ENCODE peak calls at places on chromosomes 2 and 18, in eight cellular contexts. U is IMR-90, V is adrenal gland, G is A549, J is Peyer's patch, M is heart left ventricle, R is spleen, H is K562. T is an unnamed sample.

GRCh38 chr2:11738589-11739436 is 7.6 kb upstream of the LPIN1 start:
- DNase-seq in U (peak), V (peak), G (peak), J (no peak), M (no peak), R (no peak), H (peak), T (peak)

GRCh38 chr2:69177785-69178636 is 165.0 kb downstream of the ANTXR1 start:
- DNase-seq in U (peak), V (peak), G (peak), J (peak), M (peak), R (peak), H (peak), T (peak)

GRCh38 chr2:133952896-133953295 is 301.0 kb upstream of the MGAT5 start:
- DNase-seq in U (no peak), V (no peak), G (no peak), J (no peak), M (no peak), R (peak), H (no peak), T (no peak)

GRCh38 chr2:112493858-112494648 is 12.1 kb downstream of the TTL start:
- DNase-seq in U (peak), V (peak), G (peak), J (no peak), M (no peak), R (no peak), H (peak), T (peak)

GRCh38 chr2:222319576-222320440 is 21.0 kb upstream of the PAX3 start:
- DNase-seq in U (no peak), V (peak), G (peak), J (peak), M (no peak), R (peak), H (no peak), T (no peak)

GRCh38 chr18:49745051-49746014 is 68.0 kb downstream of the ACAA2 start:
- DNase-seq in U (no peak), V (no peak), G (no peak), J (peak), M (no peak), R (no peak), H (no peak), T (no peak)

GRCh38 chr2:127637725-127638252 is 8.2 kb upstream of the GPR17 start:
- DNase-seq in U (peak), V (no peak), G (peak), J (no peak), M (peak), R (peak), H (peak), T (peak)

GRCh38 chr2:7707723-7708122 is 790.5 kb downstream of the RNF144A start:
- DNase-seq in U (peak), V (no peak), G (peak), J (no peak), M (no peak), R (no peak), H (no peak), T (no peak)

DNA sequence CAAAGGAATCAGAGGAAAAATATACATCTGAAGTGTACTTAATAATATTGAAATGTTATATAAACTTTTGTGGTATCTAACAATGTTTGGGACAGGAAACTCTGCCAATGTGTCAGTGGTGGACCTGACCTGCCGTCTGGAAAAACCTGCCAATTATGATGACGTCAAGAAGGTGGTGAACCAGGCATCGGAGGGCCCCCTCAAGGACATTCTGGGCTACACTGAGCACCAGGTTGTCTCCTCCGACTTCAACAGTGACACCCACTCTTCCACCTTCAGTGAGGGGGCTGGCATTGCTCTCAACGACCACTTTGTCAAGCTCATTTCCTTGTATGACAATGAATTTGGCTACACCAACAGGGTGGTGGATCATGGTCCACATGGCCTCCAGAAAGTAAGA is 32.6 kb downstream of the CALCRL start:
- DNase-seq in U (no peak), V (no peak), G (no peak), J (no peak), M (no peak), R (peak), H (no peak), T (no peak)
- TF ChIP-seq POLR2A in U (no peak), V (no peak), G (no peak), J (no peak), M (no peak), R (no peak), H (no peak), T (no peak)

GRCh38 chr18:35264409-35264808 is 23.6 kb downstream of the ZNF397 start:
- DNase-seq in U (no peak), V (no peak), G (no peak), J (no peak), M (no peak), R (no peak), H (no peak), T (no peak)

GRCh38 chr18:35267809-35268208 is 22.2 kb downstream of the ZSCAN30 start:
- DNase-seq in U (no peak), V (no peak), G (no peak), J (peak), M (peak), R (peak), H (no peak), T (no peak)

GRCh38 chr18:35268811-35269210 is 21.2 kb downstream of the ZSCAN30 start:
- DNase-seq in U (no peak), V (no peak), G (no peak), J (no peak), M (no peak), R (no peak), H (no peak), T (no peak)

GRCh38 chr18:35271656-35272055 is 18.4 kb downstream of the ZSCAN30 start:
- DNase-seq in U (no peak), V (no peak), G (no peak), J (no peak), M (no peak), R (no peak), H (no peak), T (no peak)

DNA sequence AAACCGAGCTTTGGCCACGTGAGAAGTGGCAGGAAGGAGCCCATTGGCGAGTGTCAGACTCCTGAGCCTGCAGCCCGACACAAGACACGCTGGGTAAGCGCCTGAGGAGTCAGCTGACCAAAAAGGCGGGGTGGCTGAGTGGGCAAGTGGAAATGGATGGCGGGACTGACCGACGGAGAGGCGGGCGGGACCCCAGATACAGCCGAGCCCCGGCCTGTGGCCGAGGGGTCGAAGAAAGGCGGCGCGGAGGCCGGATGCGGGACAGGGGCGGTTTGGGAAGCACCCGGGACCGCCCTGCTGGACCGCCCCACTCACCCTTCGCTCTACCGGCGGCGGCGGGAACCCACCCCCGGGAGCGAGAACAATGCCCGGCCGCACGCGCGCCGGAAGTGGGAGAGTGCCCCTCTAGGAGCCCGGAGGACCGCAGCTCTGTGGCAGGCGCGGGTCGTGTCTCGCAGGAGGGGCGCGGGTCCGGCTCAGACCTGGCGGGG is 22.8 kb downstream of the ZSCAN30 start:
- DNase-seq in U (no peak), V (peak), G (no peak), J (peak), M (peak), R (peak), H (no peak), T (no peak)
- TF ChIP-seq POLR2A in U (no peak), V (peak), G (no peak), J (no peak), M (peak), R (peak), H (no peak), T (no peak)

DNA sequence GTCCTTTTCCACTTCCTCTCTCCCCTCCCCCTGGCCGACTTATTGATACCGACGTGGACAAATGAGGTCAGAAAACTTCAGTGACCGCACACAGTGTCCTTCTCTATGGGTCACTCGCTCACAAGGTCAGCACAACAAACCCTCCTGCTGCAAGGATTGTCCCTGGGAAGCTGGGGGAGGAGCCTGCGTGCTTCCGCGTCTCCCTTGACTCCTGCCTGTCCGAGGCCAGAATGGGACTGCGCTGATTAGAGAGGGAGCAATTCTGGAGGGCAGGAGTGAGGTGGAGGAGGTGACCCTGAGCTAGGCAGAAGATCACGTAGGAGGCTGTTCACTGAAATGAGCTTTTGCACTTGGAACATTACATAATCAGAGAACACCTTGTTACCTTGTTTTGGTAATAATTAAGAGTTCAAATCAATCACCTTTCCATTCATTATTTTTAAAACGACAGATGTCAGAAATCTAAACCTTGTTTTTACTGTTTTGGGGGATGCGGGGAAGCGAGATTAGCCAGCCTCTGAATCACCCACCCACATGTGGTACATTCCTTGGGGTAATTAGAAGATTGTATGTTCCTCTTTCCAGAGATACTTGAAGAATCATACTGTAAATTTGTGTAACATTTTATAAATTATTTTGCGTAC is 70.6 kb downstream of the CTAGE1 start:
- DNase-seq in U (peak), V (peak), G (no peak), J (peak), M (peak), R (peak), H (peak), T (no peak)
- TF ChIP-seq POLR2A in U (no peak), V (peak), G (no peak), J (peak), M (peak), R (peak), H (no peak), T (no peak)

GRCh38 chr2:113963965-113964364 is 74.1 kb downstream of the ACTR3 start:
- DNase-seq in U (no peak), V (no peak), G (no peak), J (no peak), M (no peak), R (no peak), H (no peak), T (no peak)
- TF ChIP-seq POLR2A in U (no peak), V (no peak), G (no peak), J (no peak), M (no peak), R (no peak), H (no peak), T (no peak)